ENCODE peak calls at places on chromosomes 6 and 20, in four cellular contexts. One of them, this sample, is unnamed.

GRCh38 chr20:18504479-18505060 is 3.2 kb upstream of the SEC23B start:
- DNase-seq in neuronal stem cell: no peak
- DNase-seq in IMR-90: peak; percentile 27
- DNase-seq in H1: no peak
- DNase-seq in this sample: peak; percentile 30

GRCh38 chr6:3585320-3585935 is 128.6 kb upstream of the SLC22A23 start:
- DNase-seq in neuronal stem cell: no peak
- DNase-seq in IMR-90: peak; percentile 84
- DNase-seq in H1: no peak
- DNase-seq in this sample: no peak

GRCh38 chr6:39065561-39065960 is 17.0 kb downstream of the GLP1R start:
- DNase-seq in neuronal stem cell: no peak
- DNase-seq in IMR-90: no peak
- DNase-seq in H1: no peak
- DNase-seq in this sample: no peak

GRCh38 chr6:37479266-37479854 is 20.3 kb downstream of the CCDC167 start:
- DNase-seq in neuronal stem cell: no peak
- DNase-seq in IMR-90: no peak
- DNase-seq in H1: no peak
- DNase-seq in this sample: no peak

GRCh38 chr6:129920103-129920798 is 59.1 kb upstream of the TMEM244 start:
- DNase-seq in neuronal stem cell: no peak
- DNase-seq in IMR-90: peak; percentile 48
- DNase-seq in H1: no peak
- DNase-seq in this sample: no peak

GRCh38 chr20:44033873-44034272 is 119.2 kb downstream of the TOX2 start:
- DNase-seq in neuronal stem cell: no peak
- DNase-seq in IMR-90: no peak
- DNase-seq in H1: no peak
- DNase-seq in this sample: no peak

GRCh38 chr6:10303806-10304520 is 110.9 kb downstream of the TFAP2A start:
- DNase-seq in neuronal stem cell: no peak
- DNase-seq in IMR-90: no peak
- DNase-seq in H1: no peak
- DNase-seq in this sample: no peak

GRCh38 chr6:166342293-166343156 is at the start of gene SFT2D1:
- DNase-seq in neuronal stem cell: peak; percentile 68
- DNase-seq in IMR-90: peak; percentile 83
- DNase-seq in H1: no peak
- DNase-seq in this sample: peak; percentile 84

GRCh38 chr6:34592208-34592952 is 36.3 kb upstream of the SPDEF start:
- DNase-seq in neuronal stem cell: no peak
- DNase-seq in IMR-90: no peak
- DNase-seq in H1: no peak
- DNase-seq in this sample: no peak

GRCh38 chr6:43628392-43629103 is 516 bp downstream of the GTPBP2 start:
- DNase-seq in neuronal stem cell: peak; percentile 44
- DNase-seq in IMR-90: peak; percentile 34
- DNase-seq in H1: peak; percentile 21
- DNase-seq in this sample: peak; percentile 75

GRCh38 chr6:134686071-134686470 is 263.8 kb downstream of the ALDH8A1 start:
- DNase-seq in neuronal stem cell: no peak
- DNase-seq in IMR-90: peak; percentile 27
- DNase-seq in H1: no peak
- DNase-seq in this sample: no peak

GRCh38 chr20:18466574-18466893 is 296 bp downstream of the DZANK1 start:
- DNase-seq in neuronal stem cell: no peak
- DNase-seq in IMR-90: no peak
- DNase-seq in H1: no peak
- DNase-seq in this sample: no peak

GRCh38 chr20:20367681-20368413 is at the start of gene INSM1:
- DNase-seq in neuronal stem cell: peak; percentile 73
- DNase-seq in IMR-90: no peak
- DNase-seq in H1: no peak
- DNase-seq in this sample: peak; percentile 80

GRCh38 chr6:55898342-55898741 is 23.0 kb upstream of the BMP5 start:
- DNase-seq in neuronal stem cell: no peak
- DNase-seq in IMR-90: peak; percentile 73
- DNase-seq in H1: no peak
- DNase-seq in this sample: no peak

GRCh38 chr6:225121-225721 is 67.1 kb upstream of the DUSP22 start:
- DNase-seq in neuronal stem cell: no peak
- DNase-seq in IMR-90: no peak
- DNase-seq in H1: no peak
- DNase-seq in this sample: no peak

GRCh38 chr6:98836025-98836961 is 1.9 kb downstream of the POU3F2 start:
- DNase-seq in neuronal stem cell: no peak
- DNase-seq in IMR-90: no peak
- DNase-seq in H1: no peak
- DNase-seq in this sample: no peak

GRCh38 chr6:11755725-11756124 is 22.9 kb downstream of the ADTRP start:
- DNase-seq in neuronal stem cell: no peak
- DNase-seq in IMR-90: no peak
- DNase-seq in H1: no peak
- DNase-seq in this sample: no peak

GRCh38 chr20:38870733-38871559 is 55.3 kb upstream of the FAM83D start:
- DNase-seq in neuronal stem cell: no peak
- DNase-seq in IMR-90: peak; percentile 1
- DNase-seq in H1: no peak
- DNase-seq in this sample: no peak

GRCh38 chr6:93896081-93896480 is 476.7 kb upstream of the EPHA7 start:
- DNase-seq in neuronal stem cell: no peak
- DNase-seq in IMR-90: no peak
- DNase-seq in H1: no peak
- DNase-seq in this sample: no peak

GRCh38 chr6:148211777-148212324 is 130.8 kb upstream of the SASH1 start:
- DNase-seq in neuronal stem cell: no peak
- DNase-seq in IMR-90: no peak
- DNase-seq in H1: no peak
- DNase-seq in this sample: no peak

GRCh38 chr6:137414599-137414998 is 79.6 kb downstream of the OLIG3 start:
- DNase-seq in neuronal stem cell: no peak
- DNase-seq in IMR-90: no peak
- DNase-seq in H1: no peak
- DNase-seq in this sample: no peak

GRCh38 chr6:39887692-39888450 is 46.4 kb downstream of the MOCS1 start:
- DNase-seq in neuronal stem cell: no peak
- DNase-seq in IMR-90: peak; percentile 95
- DNase-seq in H1: peak; percentile 13
- DNase-seq in this sample: no peak

GRCh38 chr6:79239538-79240168 is 5.2 kb upstream of the HMGN3 start:
- DNase-seq in neuronal stem cell: no peak
- DNase-seq in IMR-90: no peak
- DNase-seq in H1: no peak
- DNase-seq in this sample: no peak

GRCh38 chr6:141183368-141183767 is 949.4 kb upstream of the GJE1 start:
- DNase-seq in neuronal stem cell: no peak
- DNase-seq in IMR-90: no peak
- DNase-seq in H1: no peak
- DNase-seq in this sample: no peak
- H4K91ac ChIP-seq in neuronal stem cell: no peak overlapping the region
- H4K91ac ChIP-seq in IMR-90: no peak overlapping the region
- H4K91ac ChIP-seq in H1: no peak overlapping the region
- H4K91ac ChIP-seq in this sample: no peak overlapping the region

DNA sequence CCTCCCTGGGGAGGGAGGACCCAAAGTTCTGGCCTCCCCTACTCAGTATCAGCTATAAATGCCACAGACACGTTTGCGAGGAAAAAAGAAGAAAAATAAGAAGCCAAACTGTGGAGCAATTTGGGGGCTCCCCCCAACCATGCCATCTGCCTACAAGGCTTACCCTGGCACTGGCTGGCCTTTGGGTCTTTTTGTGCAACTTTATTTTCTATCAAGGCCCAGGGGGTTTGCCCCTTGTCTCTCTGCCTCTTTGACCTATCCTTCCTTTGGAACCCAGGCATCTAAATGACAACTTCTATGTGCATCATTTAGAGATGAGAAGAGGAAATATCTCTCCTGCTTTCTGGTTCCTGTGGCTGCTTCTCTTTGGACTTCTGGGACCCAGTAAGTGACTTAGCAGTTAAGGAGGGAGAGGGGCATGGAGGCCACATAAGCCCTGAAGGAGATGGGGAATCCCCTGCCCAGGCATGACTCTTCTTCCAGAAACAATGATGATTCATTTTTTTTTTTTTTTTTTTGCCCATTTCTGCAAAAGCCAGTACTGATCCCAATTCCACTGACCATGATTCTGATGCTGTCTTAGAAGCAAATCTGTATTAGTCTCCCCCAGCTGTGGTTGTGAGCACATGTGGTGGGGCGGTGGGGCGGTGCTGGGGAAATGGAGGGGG is at the start of gene MUC22:
- DNase-seq in neuronal stem cell: no peak
- DNase-seq in IMR-90: peak; percentile 84
- DNase-seq in H1: no peak
- DNase-seq in this sample: no peak
- H2AK5ac ChIP-seq in neuronal stem cell: no peak within 1 kb of the TSS
- H2AK5ac ChIP-seq in IMR-90: peak within 1 kb of the TSS; percentile 33
- H2AK5ac ChIP-seq in H1: no peak within 1 kb of the TSS
- H2AK5ac ChIP-seq in this sample: no peak within 1 kb of the TSS

GRCh38 chr6:144262470-144263369 is 22.4 kb upstream of the UTRN start:
- DNase-seq in neuronal stem cell: no peak
- DNase-seq in IMR-90: no peak
- DNase-seq in H1: no peak
- DNase-seq in this sample: no peak
- H4K91ac ChIP-seq in neuronal stem cell: no peak overlapping the region
- H4K91ac ChIP-seq in IMR-90: peak overlapping the region; percentile 1
- H4K91ac ChIP-seq in H1: no peak overlapping the region
- H4K91ac ChIP-seq in this sample: no peak overlapping the region

GRCh38 chr20:36924167-36925045 is 27.1 kb downstream of the SAMHD1 start:
- DNase-seq in neuronal stem cell: no peak
- DNase-seq in IMR-90: no peak
- DNase-seq in H1: no peak
- DNase-seq in this sample: no peak
- H2AK5ac ChIP-seq in neuronal stem cell: no peak overlapping the region
- H2AK5ac ChIP-seq in IMR-90: no peak overlapping the region
- H2AK5ac ChIP-seq in H1: no peak overlapping the region
- H2AK5ac ChIP-seq in this sample: no peak overlapping the region

GRCh38 chr20:50794846-50795634 is at the start of gene BCAS4:
- DNase-seq in neuronal stem cell: peak; percentile 86
- DNase-seq in IMR-90: peak; percentile 79
- DNase-seq in H1: peak; percentile 79
- DNase-seq in this sample: peak; percentile 93
- H4K91ac ChIP-seq in neuronal stem cell: no peak within 1 kb of the TSS
- H4K91ac ChIP-seq in IMR-90: peak within 1 kb of the TSS; percentile 27
- H4K91ac ChIP-seq in H1: no peak within 1 kb of the TSS
- H4K91ac ChIP-seq in this sample: no peak within 1 kb of the TSS

GRCh38 chr20:57810511-57811372 is 100.9 kb upstream of the PMEPA1 start:
- DNase-seq in neuronal stem cell: peak; percentile 17
- DNase-seq in IMR-90: no peak
- DNase-seq in H1: no peak
- DNase-seq in this sample: no peak

GRCh38 chr20:57809149-57809548 is 99.3 kb upstream of the PMEPA1 start:
- DNase-seq in neuronal stem cell: no peak
- DNase-seq in IMR-90: no peak
- DNase-seq in H1: no peak
- DNase-seq in this sample: no peak

GRCh38 chr20:57813870-57814269 is 104.1 kb upstream of the PMEPA1 start:
- DNase-seq in neuronal stem cell: no peak
- DNase-seq in IMR-90: no peak
- DNase-seq in H1: no peak
- DNase-seq in this sample: no peak

GRCh38 chr20:57809661-57810172 is 99.9 kb upstream of the PMEPA1 start:
- DNase-seq in neuronal stem cell: no peak
- DNase-seq in IMR-90: no peak
- DNase-seq in H1: no peak
- DNase-seq in this sample: no peak

GRCh38 chr20:57811373-57812020 is 101.7 kb upstream of the PMEPA1 start:
- DNase-seq in neuronal stem cell: peak; percentile 5
- DNase-seq in IMR-90: no peak
- DNase-seq in H1: no peak
- DNase-seq in this sample: no peak
- H2AK5ac ChIP-seq in neuronal stem cell: no peak overlapping the region
- H2AK5ac ChIP-seq in IMR-90: no peak overlapping the region
- H2AK5ac ChIP-seq in H1: no peak overlapping the region
- H2AK5ac ChIP-seq in this sample: no peak overlapping the region

GRCh38 chr6:128323011-128323410 is 197.4 kb downstream of the PTPRK start:
- DNase-seq in neuronal stem cell: no peak
- DNase-seq in IMR-90: no peak
- DNase-seq in H1: no peak
- DNase-seq in this sample: no peak

GRCh38 chr6:128333581-128334223 is 186.7 kb downstream of the PTPRK start:
- DNase-seq in neuronal stem cell: no peak
- DNase-seq in IMR-90: no peak
- DNase-seq in H1: no peak
- DNase-seq in this sample: no peak

GRCh38 chr6:128327890-128328289 is 192.5 kb downstream of the PTPRK start:
- DNase-seq in neuronal stem cell: no peak
- DNase-seq in IMR-90: peak; percentile 16
- DNase-seq in H1: no peak
- DNase-seq in this sample: peak; percentile 28
- H4K91ac ChIP-seq in neuronal stem cell: no peak overlapping the region
- H4K91ac ChIP-seq in IMR-90: no peak overlapping the region
- H4K91ac ChIP-seq in H1: no peak overlapping the region
- H4K91ac ChIP-seq in this sample: no peak overlapping the region

GRCh38 chr6:158028876-158029275 is 47.2 kb downstream of the SYNJ2 start:
- DNase-seq in neuronal stem cell: no peak
- DNase-seq in IMR-90: no peak
- DNase-seq in H1: no peak
- DNase-seq in this sample: no peak
- H2AK5ac ChIP-seq in neuronal stem cell: no peak overlapping the region
- H2AK5ac ChIP-seq in IMR-90: peak overlapping the region; percentile 56
- H2AK5ac ChIP-seq in H1: no peak overlapping the region
- H2AK5ac ChIP-seq in this sample: no peak overlapping the region

This sample was measured in H9.